ENCODE peak calls at places on chromosomes 6 and 20, in six cellular contexts. One of them, this sample, is unnamed.
A peak's percentile ranks its signal among the peaks of the same experiment; 100 is the strongest.

GRCh38 chr6:139308936-139309603 is 17.3 kb upstream of the TXLNB start:
- DNase-seq in H1: no peak
- DNase-seq in neuronal stem cell: no peak
- DNase-seq in H9: no peak
- DNase-seq in IMR-90: peak; percentile 85
- DNase-seq in trophoblast cell: no peak
- DNase-seq in this sample: peak; percentile 74

GRCh38 chr6:169968541-169969270 is 217.3 kb downstream of the ERMARD start:
- DNase-seq in H9: no peak
- DNase-seq in neuronal stem cell: no peak
- DNase-seq in trophoblast cell: no peak
- DNase-seq in H1: no peak
- DNase-seq in IMR-90: no peak
- DNase-seq in this sample: no peak

GRCh38 chr6:157203312-157203744 is 120.0 kb downstream of the TMEM242 start:
- DNase-seq in trophoblast cell: no peak
- DNase-seq in H1: no peak
- DNase-seq in neuronal stem cell: no peak
- DNase-seq in H9: no peak
- DNase-seq in IMR-90: no peak
- DNase-seq in this sample: no peak

GRCh38 chr6:158959552-158959951 is 40.5 kb downstream of the RSPH3 start:
- DNase-seq in H9: no peak
- DNase-seq in H1: no peak
- DNase-seq in IMR-90: no peak
- DNase-seq in neuronal stem cell: no peak
- DNase-seq in trophoblast cell: no peak
- DNase-seq in this sample: no peak

GRCh38 chr6:17431581-17431980 is 38.2 kb downstream of the CAP2 start:
- DNase-seq in neuronal stem cell: no peak
- DNase-seq in H1: no peak
- DNase-seq in IMR-90: peak; percentile 88
- DNase-seq in H9: no peak
- DNase-seq in trophoblast cell: no peak
- DNase-seq in this sample: peak; percentile 68

GRCh38 chr6:135145509-135145865 is 35.6 kb upstream of the MYB start:
- DNase-seq in trophoblast cell: no peak
- DNase-seq in H1: no peak
- DNase-seq in H9: no peak
- DNase-seq in neuronal stem cell: no peak
- DNase-seq in IMR-90: no peak
- DNase-seq in this sample: peak; percentile 42

GRCh38 chr6:137283940-137284910 is 65.0 kb upstream of the IFNGR1 start:
- DNase-seq in H9: no peak
- DNase-seq in neuronal stem cell: no peak
- DNase-seq in trophoblast cell: no peak
- DNase-seq in H1: no peak
- DNase-seq in IMR-90: peak; percentile 19
- DNase-seq in this sample: no peak

GRCh38 chr6:138805431-138805830 is 9.5 kb downstream of the ECT2L start:
- DNase-seq in IMR-90: peak; percentile 68
- DNase-seq in H1: no peak
- DNase-seq in trophoblast cell: no peak
- DNase-seq in neuronal stem cell: no peak
- DNase-seq in H9: no peak
- DNase-seq in this sample: peak; percentile 38

GRCh38 chr20:63316502-63316921 is 23.5 kb downstream of the COL20A1 start:
- DNase-seq in H1: no peak
- DNase-seq in H9: no peak
- DNase-seq in neuronal stem cell: no peak
- DNase-seq in trophoblast cell: no peak
- DNase-seq in IMR-90: no peak
- DNase-seq in this sample: no peak

GRCh38 chr6:83920017-83920416 is 60.5 kb downstream of the CYB5R4 start:
- DNase-seq in neuronal stem cell: no peak
- DNase-seq in IMR-90: peak; percentile 60
- DNase-seq in H1: no peak
- DNase-seq in trophoblast cell: peak; percentile 78
- DNase-seq in H9: no peak
- DNase-seq in this sample: peak; percentile 27

GRCh38 chr20:62356948-62357667 is 10.0 kb downstream of the LAMA5 start:
- DNase-seq in H9: no peak
- DNase-seq in trophoblast cell: no peak
- DNase-seq in IMR-90: peak; percentile 66
- DNase-seq in H1: no peak
- DNase-seq in neuronal stem cell: no peak
- DNase-seq in this sample: peak; percentile 68

GRCh38 chr6:14638562-14638931 is 521.0 kb downstream of the CD83 start:
- DNase-seq in H1: no peak
- DNase-seq in neuronal stem cell: no peak
- DNase-seq in trophoblast cell: no peak
- DNase-seq in IMR-90: no peak
- DNase-seq in H9: no peak
- DNase-seq in this sample: no peak

GRCh38 chr20:17995967-17996819 is 27.4 kb downstream of the MGME1 start:
- DNase-seq in trophoblast cell: peak; percentile 44
- DNase-seq in H9: no peak
- DNase-seq in neuronal stem cell: peak; percentile 41
- DNase-seq in H1: no peak
- DNase-seq in IMR-90: peak; percentile 74
- DNase-seq in this sample: peak; percentile 61

GRCh38 chr20:4327956-4328355 is 312.6 kb upstream of the RNF24 start:
- DNase-seq in H9: no peak
- DNase-seq in trophoblast cell: no peak
- DNase-seq in H1: no peak
- DNase-seq in neuronal stem cell: no peak
- DNase-seq in IMR-90: no peak
- DNase-seq in this sample: no peak

GRCh38 chr20:64116016-64116415 is 8.7 kb upstream of the NPBWR2 start:
- DNase-seq in IMR-90: no peak
- DNase-seq in H9: no peak
- DNase-seq in trophoblast cell: no peak
- DNase-seq in H1: no peak
- DNase-seq in neuronal stem cell: no peak
- DNase-seq in this sample: no peak

GRCh38 chr6:85163553-85163952 is 286.3 kb upstream of the NT5E start:
- DNase-seq in trophoblast cell: no peak
- DNase-seq in H1: no peak
- DNase-seq in neuronal stem cell: no peak
- DNase-seq in H9: no peak
- DNase-seq in IMR-90: no peak
- DNase-seq in this sample: no peak

GRCh38 chr6:71524201-71524600 is 235.6 kb downstream of the OGFRL1 start:
- DNase-seq in neuronal stem cell: no peak
- DNase-seq in H1: no peak
- DNase-seq in IMR-90: no peak
- DNase-seq in H9: no peak
- DNase-seq in trophoblast cell: no peak
- DNase-seq in this sample: no peak

GRCh38 chr6:30688569-30688968 is 2.1 kb upstream of the PPP1R18 start:
- DNase-seq in neuronal stem cell: no peak
- DNase-seq in IMR-90: no peak
- DNase-seq in H1: no peak
- DNase-seq in trophoblast cell: no peak
- DNase-seq in H9: no peak
- DNase-seq in this sample: no peak

GRCh38 chr20:44018684-44019637 is 104.3 kb downstream of the TOX2 start:
- DNase-seq in trophoblast cell: no peak
- DNase-seq in H1: no peak
- DNase-seq in H9: no peak
- DNase-seq in neuronal stem cell: no peak
- DNase-seq in IMR-90: no peak
- DNase-seq in this sample: no peak

GRCh38 chr20:60037120-60037499 is 78.9 kb downstream of the CDH26 start:
- DNase-seq in neuronal stem cell: no peak
- DNase-seq in H1: no peak
- DNase-seq in IMR-90: peak; percentile 59
- DNase-seq in trophoblast cell: no peak
- DNase-seq in H9: peak; percentile 58
- DNase-seq in this sample: peak; percentile 13

DNA sequence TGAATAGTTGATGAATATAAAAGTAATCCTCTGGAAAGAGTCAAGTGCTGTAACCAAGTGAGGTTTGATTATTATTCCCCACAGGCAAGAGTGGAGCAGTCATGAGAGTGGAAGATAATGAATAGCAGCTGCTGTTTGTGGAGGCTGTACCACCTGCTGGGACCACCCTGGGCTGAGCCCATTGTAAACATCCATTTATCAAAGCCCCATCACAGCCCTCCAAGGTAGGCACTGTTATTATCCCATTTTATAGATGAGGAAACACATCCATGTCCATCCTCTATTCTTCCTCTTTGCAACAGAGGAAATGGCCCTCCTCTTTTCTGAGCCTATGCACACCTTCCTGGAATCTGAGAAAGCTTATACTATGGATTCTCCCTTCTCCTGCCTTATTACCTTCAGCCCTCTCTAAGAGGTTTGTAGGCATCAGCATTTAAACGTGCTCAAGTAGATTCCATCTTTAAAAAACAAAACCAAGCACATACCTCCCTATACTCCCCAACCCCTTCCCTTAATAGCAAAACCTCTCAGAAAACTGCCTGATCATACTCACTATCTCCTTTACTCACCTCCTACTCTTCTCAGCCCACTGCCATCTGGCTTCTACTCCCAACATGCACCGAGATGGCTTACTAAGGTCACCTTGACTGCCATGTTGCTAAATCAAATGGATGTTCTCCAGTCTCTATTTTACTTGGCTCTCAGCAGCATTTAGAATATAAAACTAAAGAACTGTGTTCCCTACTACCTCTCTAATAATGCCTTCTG is 37.1 kb downstream of the CDH22 start:
- DNase-seq in IMR-90: no peak
- DNase-seq in H1: no peak
- DNase-seq in neuronal stem cell: no peak
- DNase-seq in trophoblast cell: no peak
- DNase-seq in H9: no peak
- DNase-seq in this sample: no peak
- H4K91ac ChIP-seq in IMR-90: no peak overlapping the region
- H4K91ac ChIP-seq in H1: no peak overlapping the region
- H4K91ac ChIP-seq in neuronal stem cell: no peak overlapping the region
- H4K91ac ChIP-seq in trophoblast cell: no peak overlapping the region
- H4K91ac ChIP-seq in H9: no peak overlapping the region
- H4K91ac ChIP-seq in this sample: no peak overlapping the region

GRCh38 chr6:43703512-43704429 is 16.2 kb upstream of the MRPS18A start:
- DNase-seq in IMR-90: no peak
- DNase-seq in H9: no peak
- DNase-seq in H1: no peak
- DNase-seq in trophoblast cell: no peak
- DNase-seq in neuronal stem cell: no peak
- DNase-seq in this sample: no peak

GRCh38 chr6:43702147-43702521 is 14.5 kb upstream of the MRPS18A start:
- DNase-seq in IMR-90: no peak
- DNase-seq in neuronal stem cell: no peak
- DNase-seq in H1: no peak
- DNase-seq in H9: no peak
- DNase-seq in trophoblast cell: no peak
- DNase-seq in this sample: no peak

GRCh38 chr6:43699564-43700186 is 12.1 kb upstream of the MRPS18A start:
- DNase-seq in H9: no peak
- DNase-seq in H1: no peak
- DNase-seq in neuronal stem cell: no peak
- DNase-seq in IMR-90: peak; percentile 68
- DNase-seq in trophoblast cell: no peak
- DNase-seq in this sample: peak; percentile 87

GRCh38 chr6:43705996-43706395 is 18.4 kb upstream of the MRPS18A start:
- DNase-seq in neuronal stem cell: no peak
- DNase-seq in H1: no peak
- DNase-seq in H9: no peak
- DNase-seq in trophoblast cell: no peak
- DNase-seq in IMR-90: peak; percentile 58
- DNase-seq in this sample: no peak

GRCh38 chr6:43702522-43703440 is 15.2 kb upstream of the MRPS18A start:
- DNase-seq in H1: peak; percentile 91
- DNase-seq in neuronal stem cell: peak; percentile 95
- DNase-seq in trophoblast cell: peak; percentile 85
- DNase-seq in IMR-90: peak; percentile 83
- DNase-seq in H9: peak; percentile 97
- DNase-seq in this sample: peak; percentile 94
- H3K23ac ChIP-seq in H1: no peak overlapping the region
- H3K23ac ChIP-seq in neuronal stem cell: no peak overlapping the region
- H3K23ac ChIP-seq in trophoblast cell: no peak overlapping the region
- H3K23ac ChIP-seq in IMR-90: peak overlapping the region; percentile 29
- H3K23ac ChIP-seq in H9: no peak overlapping the region
- H3K23ac ChIP-seq in this sample: no peak overlapping the region

GRCh38 chr6:27133281-27134227 is 113.9 kb upstream of the PRSS16 start:
- DNase-seq in H1: no peak
- DNase-seq in trophoblast cell: peak; percentile 80
- DNase-seq in H9: peak; percentile 79
- DNase-seq in IMR-90: peak; percentile 78
- DNase-seq in neuronal stem cell: no peak
- DNase-seq in this sample: peak; percentile 91
- H4K91ac ChIP-seq in H1: peak overlapping the region; percentile 1
- H4K91ac ChIP-seq in trophoblast cell: peak overlapping the region; percentile 64
- H4K91ac ChIP-seq in H9: no peak overlapping the region
- H4K91ac ChIP-seq in IMR-90: peak overlapping the region; percentile 3
- H4K91ac ChIP-seq in neuronal stem cell: no peak overlapping the region
- H4K91ac ChIP-seq in this sample: peak overlapping the region; percentile 86

GRCh38 chr6:47187108-47187507 is 122.6 kb downstream of the TNFRSF21 start:
- DNase-seq in H9: no peak
- DNase-seq in trophoblast cell: no peak
- DNase-seq in H1: no peak
- DNase-seq in IMR-90: no peak
- DNase-seq in neuronal stem cell: no peak
- DNase-seq in this sample: no peak

GRCh38 chr6:47187883-47188587 is 121.7 kb downstream of the TNFRSF21 start:
- DNase-seq in H1: no peak
- DNase-seq in neuronal stem cell: no peak
- DNase-seq in trophoblast cell: no peak
- DNase-seq in IMR-90: peak; percentile 69
- DNase-seq in H9: no peak
- DNase-seq in this sample: no peak

GRCh38 chr6:47188588-47189021 is 121.1 kb downstream of the TNFRSF21 start:
- DNase-seq in IMR-90: peak; percentile 78
- DNase-seq in neuronal stem cell: no peak
- DNase-seq in H9: no peak
- DNase-seq in trophoblast cell: peak; percentile 88
- DNase-seq in H1: peak; percentile 17
- DNase-seq in this sample: peak; percentile 65
- H3K23ac ChIP-seq in IMR-90: no peak overlapping the region
- H3K23ac ChIP-seq in neuronal stem cell: no peak overlapping the region
- H3K23ac ChIP-seq in H9: no peak overlapping the region
- H3K23ac ChIP-seq in trophoblast cell: no peak overlapping the region
- H3K23ac ChIP-seq in H1: no peak overlapping the region
- H3K23ac ChIP-seq in this sample: no peak overlapping the region

GRCh38 chr6:110951008-110951407 is 7.5 kb upstream of the GTF3C6 start:
- DNase-seq in trophoblast cell: no peak
- DNase-seq in neuronal stem cell: no peak
- DNase-seq in H1: no peak
- DNase-seq in H9: no peak
- DNase-seq in IMR-90: no peak
- DNase-seq in this sample: no peak
- H4K91ac ChIP-seq in trophoblast cell: no peak overlapping the region
- H4K91ac ChIP-seq in neuronal stem cell: no peak overlapping the region
- H4K91ac ChIP-seq in H1: no peak overlapping the region
- H4K91ac ChIP-seq in H9: no peak overlapping the region
- H4K91ac ChIP-seq in IMR-90: no peak overlapping the region
- H4K91ac ChIP-seq in this sample: no peak overlapping the region

This sample was measured in mesenchymal stem cell.